ENCODE peak calls at places on chromosome 5, in ten cellular contexts. Y, U, Q, W, R, S, J, N, D and B are unnamed samples.

GRCh38 chr5:123670981-123671557 is 159.1 kb downstream of the CSNK1G3 start:
- DNase-seq in Y (no peak), U (peak), Q (peak), W (peak), R (no peak), S (peak), J (peak), N (no peak), D (peak), B (peak)

GRCh38 chr5:75651575-75651974 is 40.3 kb downstream of the ANKDD1B start:
- DNase-seq in Y (no peak), U (no peak), Q (no peak), W (no peak), R (no peak), S (no peak), J (no peak), N (no peak), D (no peak), B (no peak)

GRCh38 chr5:164139423-164139822 is 634.0 kb downstream of the MAT2B start:
- DNase-seq in Y (no peak), U (no peak), Q (no peak), W (no peak), R (no peak), S (no peak), J (no peak), N (no peak), D (no peak), B (no peak)

GRCh38 chr5:109816732-109817131 is 127.0 kb downstream of the MAN2A1 start:
- DNase-seq in Y (no peak), U (no peak), Q (no peak), W (no peak), R (no peak), S (no peak), J (no peak), N (no peak), D (no peak), B (no peak)

GRCh38 chr5:57366744-57367143 is 115.9 kb downstream of the ACTBL2 start:
- DNase-seq in Y (no peak), U (no peak), Q (no peak), W (no peak), R (no peak), S (no peak), J (no peak), N (no peak), D (no peak), B (no peak)

GRCh38 chr5:115480245-115480644 is 64.3 kb downstream of the FEM1C start:
- DNase-seq in Y (no peak), U (no peak), Q (no peak), W (no peak), R (no peak), S (no peak), J (no peak), N (no peak), D (no peak), B (no peak)

GRCh38 chr5:65481171-65481575 is 547 bp downstream of the ADAMTS6 start:
- DNase-seq in Y (no peak), U (no peak), Q (no peak), W (no peak), R (no peak), S (no peak), J (peak), N (no peak), D (no peak), B (no peak)

GRCh38 chr5:173645437-173645807 is 29.0 kb upstream of the BOD1 start:
- DNase-seq in Y (no peak), U (no peak), Q (no peak), W (no peak), R (no peak), S (no peak), J (no peak), N (no peak), D (no peak), B (no peak)

GRCh38 chr5:60989790-60990189 is 44.8 kb downstream of the NDUFAF2 start:
- DNase-seq in Y (no peak), U (no peak), Q (no peak), W (no peak), R (no peak), S (no peak), J (no peak), N (no peak), D (no peak), B (no peak)

GRCh38 chr5:69454460-69455249 is 37.9 kb upstream of the OCLN start:
- DNase-seq in Y (no peak), U (peak), Q (no peak), W (no peak), R (no peak), S (no peak), J (no peak), N (no peak), D (no peak), B (no peak)

GRCh38 chr5:168315416-168315990 is 24.1 kb downstream of the WWC1 start:
- DNase-seq in Y (no peak), U (no peak), Q (no peak), W (no peak), R (no peak), S (no peak), J (no peak), N (no peak), D (no peak), B (no peak)

GRCh38 chr5:60510663-60511062 is 189.3 kb downstream of the DEPDC1B start:
- DNase-seq in Y (no peak), U (no peak), Q (no peak), W (no peak), R (no peak), S (no peak), J (no peak), N (no peak), D (no peak), B (no peak)

GRCh38 chr5:163533229-163533628 is 27.8 kb downstream of the MAT2B start:
- DNase-seq in Y (no peak), U (no peak), Q (no peak), W (no peak), R (no peak), S (no peak), J (no peak), N (no peak), D (no peak), B (no peak)

GRCh38 chr5:118921946-118922345 is 66.4 kb downstream of the DTWD2 start:
- DNase-seq in Y (no peak), U (no peak), Q (no peak), W (no peak), R (no peak), S (no peak), J (no peak), N (no peak), D (no peak), B (no peak)

GRCh38 chr5:52746539-52746938 is 41.2 kb upstream of the ITGA1 start:
- DNase-seq in Y (no peak), U (no peak), Q (no peak), W (no peak), R (no peak), S (no peak), J (no peak), N (no peak), D (no peak), B (no peak)

GRCh38 chr5:181108578-181109165 is 22.3 kb downstream of the OR2V1 start:
- DNase-seq in Y (peak), U (no peak), Q (no peak), W (no peak), R (no peak), S (no peak), J (no peak), N (no peak), D (no peak), B (no peak)

GRCh38 chr5:107555425-107556090 is 115.2 kb downstream of the EFNA5 start:
- DNase-seq in Y (no peak), U (no peak), Q (no peak), W (no peak), R (no peak), S (no peak), J (no peak), N (no peak), D (no peak), B (no peak)

GRCh38 chr5:36323926-36324781 is 22.5 kb upstream of the RANBP3L start:
- DNase-seq in Y (no peak), U (no peak), Q (no peak), W (no peak), R (peak), S (no peak), J (no peak), N (no peak), D (no peak), B (no peak)

GRCh38 chr5:113232667-113233066 is 202.1 kb downstream of the TSSK1B start:
- DNase-seq in Y (no peak), U (no peak), Q (peak), W (no peak), R (peak), S (peak), J (no peak), N (no peak), D (no peak), B (peak)

GRCh38 chr5:8478308-8478707 is 609.4 kb downstream of the MTRR start:
- DNase-seq in Y (no peak), U (no peak), Q (peak), W (no peak), R (no peak), S (no peak), J (no peak), N (no peak), D (no peak), B (no peak)

GRCh38 chr5:74953961-74954720 is 88.0 kb upstream of the FAM169A start:
- DNase-seq in Y (no peak), U (no peak), Q (no peak), W (no peak), R (no peak), S (no peak), J (no peak), N (no peak), D (no peak), B (no peak)

GRCh38 chr5:912356-913091 is 19.8 kb downstream of the TRIP13 start:
- DNase-seq in Y (no peak), U (no peak), Q (no peak), W (peak), R (no peak), S (no peak), J (no peak), N (peak), D (peak), B (no peak)

GRCh38 chr5:56003179-56003578 is 8.4 kb upstream of the IL6ST start:
- DNase-seq in Y (no peak), U (peak), Q (peak), W (no peak), R (no peak), S (no peak), J (no peak), N (no peak), D (no peak), B (no peak)

GRCh38 chr5:149810856-149811255 is 80.7 kb downstream of the PPARGC1B start:
- DNase-seq in Y (no peak), U (no peak), Q (no peak), W (no peak), R (no peak), S (no peak), J (no peak), N (no peak), D (no peak), B (no peak)

GRCh38 chr5:86143837-86144236 is 473.9 kb upstream of the COX7C start:
- DNase-seq in Y (no peak), U (peak), Q (no peak), W (no peak), R (no peak), S (no peak), J (no peak), N (no peak), D (no peak), B (no peak)

GRCh38 chr5:117680421-117680820 is 1105.8 kb upstream of the SEMA6A start:
- DNase-seq in Y (no peak), U (no peak), Q (no peak), W (no peak), R (no peak), S (no peak), J (no peak), N (no peak), D (no peak), B (no peak)

GRCh38 chr5:52356311-52356918 is 431.3 kb upstream of the ITGA1 start:
- DNase-seq in Y (no peak), U (no peak), Q (peak), W (no peak), R (no peak), S (no peak), J (no peak), N (no peak), D (no peak), B (no peak)

GRCh38 chr5:83496626-83497025 is 25.1 kb downstream of the VCAN start:
- DNase-seq in Y (no peak), U (no peak), Q (no peak), W (no peak), R (no peak), S (no peak), J (no peak), N (no peak), D (no peak), B (no peak)

GRCh38 chr5:60852317-60852716 is 8.2 kb upstream of the ELOVL7 start:
- DNase-seq in Y (no peak), U (no peak), Q (no peak), W (no peak), R (no peak), S (no peak), J (no peak), N (no peak), D (no peak), B (no peak)

GRCh38 chr5:72018158-72018803 is 89.0 kb upstream of the MAP1B start:
- DNase-seq in Y (no peak), U (peak), Q (peak), W (peak), R (peak), S (no peak), J (peak), N (peak), D (peak), B (no peak)